ENCODE peak calls at places on chromosomes 16 and 17, in nine cellular contexts. One of them, this sample, is unnamed.

GRCh38 chr17:10292057-10292931 is 80.5 kb downstream of the MYH13 start:
- DNase-seq in left ventricle myocardium inferior: peak
- DNase-seq in fibroblast of mammary gland: peak
- DNase-seq in HL-60: no peak
- DNase-seq in foreskin fibroblast: no peak
- DNase-seq in AG04449: no peak
- DNase-seq in CD8-positive, alpha-beta T cell: no peak
- DNase-seq in Karpas-422: peak
- DNase-seq in naive thymus-derived CD4-positive, alpha-beta T cell: no peak
- DNase-seq in this sample: no peak

GRCh38 chr16:70465999-70466811 is 11.8 kb downstream of the FCSK start:
- DNase-seq in AG04449: no peak
- DNase-seq in CD8-positive, alpha-beta T cell: no peak
- DNase-seq in naive thymus-derived CD4-positive, alpha-beta T cell: no peak
- DNase-seq in HL-60: no peak
- DNase-seq in fibroblast of mammary gland: no peak
- DNase-seq in Karpas-422: no peak
- DNase-seq in left ventricle myocardium inferior: no peak
- DNase-seq in foreskin fibroblast: no peak
- DNase-seq in this sample: no peak

GRCh38 chr17:57935833-57936807 is 19.1 kb downstream of the CUEDC1 start:
- DNase-seq in Karpas-422: no peak
- DNase-seq in HL-60: peak
- DNase-seq in AG04449: no peak
- DNase-seq in foreskin fibroblast: peak
- DNase-seq in left ventricle myocardium inferior: peak
- DNase-seq in fibroblast of mammary gland: peak
- DNase-seq in naive thymus-derived CD4-positive, alpha-beta T cell: no peak
- DNase-seq in CD8-positive, alpha-beta T cell: no peak
- DNase-seq in this sample: no peak

GRCh38 chr16:26247063-26247462 is 555.3 kb downstream of the HS3ST4 start:
- DNase-seq in Karpas-422: no peak
- DNase-seq in naive thymus-derived CD4-positive, alpha-beta T cell: no peak
- DNase-seq in left ventricle myocardium inferior: no peak
- DNase-seq in AG04449: no peak
- DNase-seq in fibroblast of mammary gland: no peak
- DNase-seq in foreskin fibroblast: no peak
- DNase-seq in CD8-positive, alpha-beta T cell: no peak
- DNase-seq in HL-60: no peak
- DNase-seq in this sample: no peak

GRCh38 chr16:55820615-55821014 is 12.3 kb downstream of the CES1 start:
- DNase-seq in HL-60: no peak
- DNase-seq in Karpas-422: no peak
- DNase-seq in left ventricle myocardium inferior: no peak
- DNase-seq in fibroblast of mammary gland: no peak
- DNase-seq in foreskin fibroblast: no peak
- DNase-seq in naive thymus-derived CD4-positive, alpha-beta T cell: no peak
- DNase-seq in CD8-positive, alpha-beta T cell: no peak
- DNase-seq in AG04449: no peak
- DNase-seq in this sample: no peak

GRCh38 chr17:34255841-34256240 is 756 bp downstream of the CCL2 start:
- DNase-seq in CD8-positive, alpha-beta T cell: no peak
- DNase-seq in left ventricle myocardium inferior: no peak
- DNase-seq in AG04449: no peak
- DNase-seq in fibroblast of mammary gland: no peak
- DNase-seq in foreskin fibroblast: no peak
- DNase-seq in HL-60: no peak
- DNase-seq in Karpas-422: no peak
- DNase-seq in naive thymus-derived CD4-positive, alpha-beta T cell: no peak
- DNase-seq in this sample: no peak

GRCh38 chr17:11205656-11206055 is 35.4 kb upstream of the SHISA6 start:
- DNase-seq in AG04449: no peak
- DNase-seq in left ventricle myocardium inferior: no peak
- DNase-seq in Karpas-422: no peak
- DNase-seq in naive thymus-derived CD4-positive, alpha-beta T cell: no peak
- DNase-seq in foreskin fibroblast: no peak
- DNase-seq in CD8-positive, alpha-beta T cell: no peak
- DNase-seq in HL-60: no peak
- DNase-seq in fibroblast of mammary gland: no peak
- DNase-seq in this sample: no peak

GRCh38 chr17:67467500-67468481 is 90.7 kb downstream of the PITPNC1 start:
- DNase-seq in naive thymus-derived CD4-positive, alpha-beta T cell: no peak
- DNase-seq in CD8-positive, alpha-beta T cell: no peak
- DNase-seq in AG04449: no peak
- DNase-seq in fibroblast of mammary gland: no peak
- DNase-seq in Karpas-422: no peak
- DNase-seq in HL-60: no peak
- DNase-seq in left ventricle myocardium inferior: no peak
- DNase-seq in foreskin fibroblast: peak
- DNase-seq in this sample: no peak

GRCh38 chr16:19410435-19411153 is 7.1 kb upstream of the TMC5 start:
- DNase-seq in CD8-positive, alpha-beta T cell: no peak
- DNase-seq in Karpas-422: no peak
- DNase-seq in fibroblast of mammary gland: no peak
- DNase-seq in foreskin fibroblast: peak
- DNase-seq in left ventricle myocardium inferior: no peak
- DNase-seq in naive thymus-derived CD4-positive, alpha-beta T cell: no peak
- DNase-seq in HL-60: no peak
- DNase-seq in AG04449: no peak
- DNase-seq in this sample: no peak

GRCh38 chr16:76579277-76579676 is 302.1 kb downstream of the CNTNAP4 start:
- DNase-seq in naive thymus-derived CD4-positive, alpha-beta T cell: no peak
- DNase-seq in CD8-positive, alpha-beta T cell: no peak
- DNase-seq in left ventricle myocardium inferior: no peak
- DNase-seq in HL-60: no peak
- DNase-seq in fibroblast of mammary gland: no peak
- DNase-seq in AG04449: no peak
- DNase-seq in Karpas-422: no peak
- DNase-seq in foreskin fibroblast: no peak
- DNase-seq in this sample: no peak

GRCh38 chr16:53785044-53785443 is 81.1 kb downstream of the FTO start:
- DNase-seq in HL-60: no peak
- DNase-seq in Karpas-422: no peak
- DNase-seq in CD8-positive, alpha-beta T cell: no peak
- DNase-seq in naive thymus-derived CD4-positive, alpha-beta T cell: no peak
- DNase-seq in foreskin fibroblast: peak
- DNase-seq in AG04449: peak
- DNase-seq in fibroblast of mammary gland: peak
- DNase-seq in left ventricle myocardium inferior: no peak
- DNase-seq in this sample: no peak

GRCh38 chr17:8140058-8140412 is 12.2 kb downstream of the PER1 start:
- DNase-seq in naive thymus-derived CD4-positive, alpha-beta T cell: no peak
- DNase-seq in foreskin fibroblast: no peak
- DNase-seq in AG04449: no peak
- DNase-seq in HL-60: no peak
- DNase-seq in Karpas-422: no peak
- DNase-seq in left ventricle myocardium inferior: no peak
- DNase-seq in fibroblast of mammary gland: no peak
- DNase-seq in CD8-positive, alpha-beta T cell: no peak
- DNase-seq in this sample: no peak

GRCh38 chr16:10390867-10391266 is 5.0 kb downstream of the ATF7IP2 start:
- DNase-seq in fibroblast of mammary gland: no peak
- DNase-seq in Karpas-422: no peak
- DNase-seq in naive thymus-derived CD4-positive, alpha-beta T cell: no peak
- DNase-seq in foreskin fibroblast: no peak
- DNase-seq in HL-60: no peak
- DNase-seq in left ventricle myocardium inferior: no peak
- DNase-seq in AG04449: no peak
- DNase-seq in CD8-positive, alpha-beta T cell: no peak
- DNase-seq in this sample: no peak

GRCh38 chr16:82741073-82741615 is 114.4 kb downstream of the CDH13 start:
- DNase-seq in left ventricle myocardium inferior: no peak
- DNase-seq in naive thymus-derived CD4-positive, alpha-beta T cell: no peak
- DNase-seq in HL-60: no peak
- DNase-seq in CD8-positive, alpha-beta T cell: no peak
- DNase-seq in fibroblast of mammary gland: no peak
- DNase-seq in Karpas-422: no peak
- DNase-seq in foreskin fibroblast: peak
- DNase-seq in AG04449: no peak
- DNase-seq in this sample: peak

GRCh38 chr17:75845058-75845711 is 981 bp upstream of the UNC13D start:
- DNase-seq in foreskin fibroblast: peak
- DNase-seq in left ventricle myocardium inferior: peak
- DNase-seq in HL-60: peak
- DNase-seq in fibroblast of mammary gland: peak
- DNase-seq in naive thymus-derived CD4-positive, alpha-beta T cell: peak
- DNase-seq in CD8-positive, alpha-beta T cell: peak
- DNase-seq in AG04449: no peak
- DNase-seq in Karpas-422: peak
- DNase-seq in this sample: no peak
- H3K4me3 ChIP-seq in foreskin fibroblast: no peak
- H3K4me3 ChIP-seq in left ventricle myocardium inferior: peak
- H3K4me3 ChIP-seq in HL-60: peak
- H3K4me3 ChIP-seq in fibroblast of mammary gland: no peak
- H3K4me3 ChIP-seq in naive thymus-derived CD4-positive, alpha-beta T cell: no peak
- H3K4me3 ChIP-seq in CD8-positive, alpha-beta T cell: no peak
- H3K4me3 ChIP-seq in AG04449: no peak
- H3K4me3 ChIP-seq in Karpas-422: peak
- H3K4me3 ChIP-seq in this sample: no peak

DNA sequence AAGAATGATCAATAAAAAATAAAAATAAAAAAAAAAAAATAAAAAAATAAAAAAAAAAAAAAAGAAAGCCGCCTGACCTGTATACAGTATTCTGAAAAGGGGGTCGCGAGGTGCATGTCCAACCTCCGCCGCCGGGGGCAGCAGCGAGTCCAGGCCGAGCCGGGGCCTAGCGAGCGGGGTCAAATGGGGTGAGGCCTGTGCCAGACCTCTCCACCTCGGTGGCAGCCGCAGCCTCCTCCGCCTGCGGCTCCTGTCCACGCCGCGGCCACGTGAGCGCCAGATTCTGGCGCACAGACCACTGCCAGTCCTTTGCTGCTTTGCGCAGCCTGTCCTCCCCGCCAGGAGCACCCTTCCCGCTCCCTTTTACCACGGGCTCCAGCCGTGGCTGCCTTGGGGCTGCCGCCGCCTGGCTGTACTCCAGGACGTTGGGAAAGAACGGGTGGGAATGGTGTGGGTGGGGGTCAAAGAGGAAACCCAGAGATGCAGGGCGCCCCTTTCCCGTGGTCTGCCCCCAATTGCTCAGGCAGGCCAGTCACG is 2.4 kb upstream of the BCKDK start:
- DNase-seq in naive thymus-derived CD4-positive, alpha-beta T cell: peak
- DNase-seq in Karpas-422: peak
- DNase-seq in AG04449: no peak
- DNase-seq in HL-60: peak
- DNase-seq in CD8-positive, alpha-beta T cell: peak
- DNase-seq in left ventricle myocardium inferior: peak
- DNase-seq in foreskin fibroblast: peak
- DNase-seq in fibroblast of mammary gland: peak
- DNase-seq in this sample: peak
- H3K4me3 ChIP-seq in naive thymus-derived CD4-positive, alpha-beta T cell: no peak
- H3K4me3 ChIP-seq in Karpas-422: no peak
- H3K4me3 ChIP-seq in AG04449: no peak
- H3K4me3 ChIP-seq in HL-60: no peak
- H3K4me3 ChIP-seq in CD8-positive, alpha-beta T cell: no peak
- H3K4me3 ChIP-seq in left ventricle myocardium inferior: peak
- H3K4me3 ChIP-seq in foreskin fibroblast: no peak
- H3K4me3 ChIP-seq in fibroblast of mammary gland: no peak
- H3K4me3 ChIP-seq in this sample: no peak

GRCh38 chr16:84732674-84733352 is 33.0 kb downstream of the USP10 start:
- DNase-seq in foreskin fibroblast: no peak
- DNase-seq in Karpas-422: no peak
- DNase-seq in left ventricle myocardium inferior: no peak
- DNase-seq in CD8-positive, alpha-beta T cell: no peak
- DNase-seq in HL-60: peak
- DNase-seq in fibroblast of mammary gland: no peak
- DNase-seq in naive thymus-derived CD4-positive, alpha-beta T cell: no peak
- DNase-seq in AG04449: no peak
- DNase-seq in this sample: no peak
- H3K4me3 ChIP-seq in foreskin fibroblast: no peak
- H3K4me3 ChIP-seq in Karpas-422: no peak
- H3K4me3 ChIP-seq in left ventricle myocardium inferior: no peak
- H3K4me3 ChIP-seq in CD8-positive, alpha-beta T cell: no peak
- H3K4me3 ChIP-seq in HL-60: no peak
- H3K4me3 ChIP-seq in fibroblast of mammary gland: no peak
- H3K4me3 ChIP-seq in naive thymus-derived CD4-positive, alpha-beta T cell: no peak
- H3K4me3 ChIP-seq in AG04449: no peak
- H3K4me3 ChIP-seq in this sample: no peak

GRCh38 chr17:48565024-48565558 is 13.1 kb downstream of the HOXB4 start:
- DNase-seq in AG04449: no peak
- DNase-seq in HL-60: no peak
- DNase-seq in foreskin fibroblast: no peak
- DNase-seq in Karpas-422: no peak
- DNase-seq in left ventricle myocardium inferior: no peak
- DNase-seq in naive thymus-derived CD4-positive, alpha-beta T cell: no peak
- DNase-seq in fibroblast of mammary gland: no peak
- DNase-seq in CD8-positive, alpha-beta T cell: no peak
- DNase-seq in this sample: no peak

GRCh38 chr17:48563867-48564199 is 14.3 kb downstream of the HOXB4 start:
- DNase-seq in foreskin fibroblast: no peak
- DNase-seq in AG04449: no peak
- DNase-seq in Karpas-422: no peak
- DNase-seq in naive thymus-derived CD4-positive, alpha-beta T cell: no peak
- DNase-seq in CD8-positive, alpha-beta T cell: no peak
- DNase-seq in HL-60: no peak
- DNase-seq in fibroblast of mammary gland: no peak
- DNase-seq in left ventricle myocardium inferior: no peak
- DNase-seq in this sample: no peak

GRCh38 chr17:48562934-48563333 is 15.2 kb downstream of the HOXB4 start:
- DNase-seq in HL-60: no peak
- DNase-seq in left ventricle myocardium inferior: no peak
- DNase-seq in AG04449: no peak
- DNase-seq in CD8-positive, alpha-beta T cell: no peak
- DNase-seq in Karpas-422: no peak
- DNase-seq in naive thymus-derived CD4-positive, alpha-beta T cell: no peak
- DNase-seq in foreskin fibroblast: no peak
- DNase-seq in fibroblast of mammary gland: no peak
- DNase-seq in this sample: no peak

GRCh38 chr17:48563385-48563838 is 14.7 kb downstream of the HOXB4 start:
- DNase-seq in fibroblast of mammary gland: no peak
- DNase-seq in Karpas-422: no peak
- DNase-seq in AG04449: no peak
- DNase-seq in HL-60: no peak
- DNase-seq in left ventricle myocardium inferior: no peak
- DNase-seq in CD8-positive, alpha-beta T cell: no peak
- DNase-seq in foreskin fibroblast: no peak
- DNase-seq in naive thymus-derived CD4-positive, alpha-beta T cell: no peak
- DNase-seq in this sample: no peak

GRCh38 chr17:48564200-48565023 is 13.7 kb downstream of the HOXB4 start:
- DNase-seq in fibroblast of mammary gland: no peak
- DNase-seq in HL-60: no peak
- DNase-seq in foreskin fibroblast: peak
- DNase-seq in left ventricle myocardium inferior: no peak
- DNase-seq in AG04449: no peak
- DNase-seq in naive thymus-derived CD4-positive, alpha-beta T cell: no peak
- DNase-seq in CD8-positive, alpha-beta T cell: no peak
- DNase-seq in Karpas-422: no peak
- DNase-seq in this sample: no peak
- H3K4me3 ChIP-seq in fibroblast of mammary gland: peak
- H3K4me3 ChIP-seq in HL-60: no peak
- H3K4me3 ChIP-seq in foreskin fibroblast: peak
- H3K4me3 ChIP-seq in left ventricle myocardium inferior: peak
- H3K4me3 ChIP-seq in AG04449: peak
- H3K4me3 ChIP-seq in naive thymus-derived CD4-positive, alpha-beta T cell: no peak
- H3K4me3 ChIP-seq in CD8-positive, alpha-beta T cell: no peak
- H3K4me3 ChIP-seq in Karpas-422: no peak
- H3K4me3 ChIP-seq in this sample: peak